ENCODE peak calls at places on chromosome 4, in ten cellular contexts. J, U, F, D, O, X, S, M, I and G are unnamed samples.

GRCh38 chr4:159370316-159370715 is 267.4 kb downstream of the RAPGEF2 start:
- DNase-seq in J (no peak), U (no peak), F (no peak), D (no peak), O (no peak), X (no peak), S (no peak), M (no peak), I (no peak), G (no peak)

GRCh38 chr4:1711055-1711905 is 839 bp downstream of the SLBP start:
- DNase-seq in J (peak), U (no peak), F (peak), D (peak), O (peak), X (no peak), S (no peak), M (peak), I (no peak), G (no peak)

GRCh38 chr4:173259310-173259709 is 74.8 kb downstream of the HMGB2 start:
- DNase-seq in J (no peak), U (no peak), F (no peak), D (no peak), O (no peak), X (no peak), S (no peak), M (no peak), I (no peak), G (no peak)

GRCh38 chr4:13240066-13240465 is 244.1 kb downstream of the RAB28 start:
- DNase-seq in J (no peak), U (no peak), F (no peak), D (peak), O (no peak), X (no peak), S (peak), M (peak), I (no peak), G (no peak)

GRCh38 chr4:8893227-8893623 is 21.6 kb upstream of the HMX1 start:
- DNase-seq in J (no peak), U (no peak), F (no peak), D (no peak), O (no peak), X (no peak), S (no peak), M (no peak), I (no peak), G (no peak)

GRCh38 chr4:140185725-140186124 is 31.7 kb upstream of the MAML3 start:
- DNase-seq in J (no peak), U (no peak), F (no peak), D (no peak), O (no peak), X (no peak), S (no peak), M (no peak), I (no peak), G (peak)

GRCh38 chr4:86556791-86557415 is 37.2 kb upstream of the PTPN13 start:
- DNase-seq in J (no peak), U (no peak), F (no peak), D (peak), O (no peak), X (no peak), S (no peak), M (peak), I (no peak), G (no peak)

GRCh38 chr4:142516686-142517145 is 329.4 kb downstream of the INPP4B start:
- DNase-seq in J (no peak), U (no peak), F (no peak), D (peak), O (no peak), X (no peak), S (peak), M (peak), I (no peak), G (peak)

GRCh38 chr4:138910914-138911336 is 104.7 kb upstream of the NOCT start:
- DNase-seq in J (peak), U (peak), F (peak), D (peak), O (no peak), X (peak), S (peak), M (peak), I (peak), G (peak)

GRCh38 chr4:41028392-41029076 is 185.8 kb downstream of the APBB2 start:
- DNase-seq in J (no peak), U (no peak), F (no peak), D (no peak), O (peak), X (no peak), S (no peak), M (no peak), I (no peak), G (no peak)

GRCh38 chr4:25703731-25704388 is 48.2 kb downstream of the SLC34A2 start:
- DNase-seq in J (no peak), U (no peak), F (no peak), D (peak), O (no peak), X (no peak), S (no peak), M (peak), I (no peak), G (no peak)

GRCh38 chr4:183987529-183987946 is 82.4 kb downstream of the STOX2 start:
- DNase-seq in J (peak), U (peak), F (peak), D (peak), O (no peak), X (peak), S (peak), M (peak), I (peak), G (peak)

GRCh38 chr4:120841580-120841979 is 80.9 kb downstream of the PRDM5 start:
- DNase-seq in J (no peak), U (no peak), F (no peak), D (peak), O (no peak), X (no peak), S (no peak), M (no peak), I (no peak), G (no peak)

GRCh38 chr4:141810702-141811365 is 174.5 kb downstream of the IL15 start:
- DNase-seq in J (no peak), U (no peak), F (no peak), D (no peak), O (no peak), X (no peak), S (no peak), M (peak), I (no peak), G (no peak)

GRCh38 chr4:73836373-73837269 is at the start of gene CXCL6:
- DNase-seq in J (peak), U (peak), F (peak), D (peak), O (no peak), X (no peak), S (no peak), M (peak), I (peak), G (no peak)

GRCh38 chr4:78644063-78644691 is 92.6 kb downstream of the ANXA3 start:
- DNase-seq in J (no peak), U (no peak), F (no peak), D (no peak), O (no peak), X (no peak), S (no peak), M (peak), I (no peak), G (no peak)

DNA sequence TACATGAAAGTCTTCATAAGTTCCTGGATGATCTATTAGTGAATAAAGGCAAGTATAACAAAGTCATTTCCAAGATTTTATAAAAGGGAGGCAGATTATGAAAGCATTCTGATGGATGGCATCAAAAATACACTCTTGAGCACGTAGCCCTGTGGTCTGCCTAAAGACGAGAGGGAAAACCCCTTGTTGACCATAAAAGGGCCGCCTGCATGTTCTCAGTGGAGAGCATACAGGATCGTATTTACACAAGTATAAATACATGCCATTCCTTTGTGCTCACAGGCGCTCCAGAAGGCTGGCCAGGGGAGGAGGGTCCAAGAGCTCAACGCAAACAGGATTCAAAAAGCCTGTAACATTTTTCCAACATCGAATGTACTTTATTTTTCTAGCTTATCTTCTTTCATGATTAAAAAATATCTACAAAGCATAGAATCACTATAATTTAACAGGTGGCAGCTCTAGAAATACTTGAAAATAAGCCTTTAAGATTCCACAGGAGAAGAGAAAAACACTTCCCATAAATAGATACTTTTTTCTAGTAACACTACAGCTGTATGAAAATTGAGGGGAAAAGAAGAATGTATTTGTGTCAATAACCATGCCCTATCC is 29.6 kb downstream of the PDGFC start:
- DNase-seq in J (peak), U (no peak), F (peak), D (peak), O (no peak), X (no peak), S (peak), M (peak), I (no peak), G (peak)
- H3K4me3 ChIP-seq in J (no peak), U (no peak), F (peak), D (no peak), O (no peak), X (no peak), S (no peak), M (peak), I (peak), G (peak)

DNA sequence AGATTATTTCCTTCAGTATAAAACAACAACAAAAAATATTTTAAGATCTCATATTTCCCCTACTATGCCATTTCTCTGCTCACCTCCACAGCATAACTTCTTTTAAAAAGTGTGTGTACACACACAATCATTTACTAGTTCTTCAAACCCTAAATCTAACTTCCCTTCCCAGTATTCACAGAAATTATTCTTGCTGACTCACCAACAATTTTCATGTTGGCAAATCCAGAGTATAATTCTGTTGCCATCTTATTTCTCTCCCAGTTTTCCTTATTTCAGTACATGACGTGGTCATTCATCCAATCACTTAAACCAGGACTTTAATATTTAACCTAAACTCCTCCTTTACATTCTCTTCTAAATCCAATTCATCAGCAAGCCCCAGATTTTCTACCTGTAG is 11.4 kb upstream of the RAP1GDS1 start:
- DNase-seq in J (no peak), U (no peak), F (no peak), D (no peak), O (no peak), X (no peak), S (no peak), M (no peak), I (no peak), G (no peak)
- TF ChIP-seq CTCF in J (no peak), U (no peak), F (no peak), D (no peak), O (no peak), X (no peak), S (no peak), M (no peak), I (no peak), G (no peak)

GRCh38 chr4:155666701-155667537 is at the start of gene GUCY1A1:
- DNase-seq in J (peak), U (peak), F (peak), D (no peak), O (peak), X (peak), S (no peak), M (peak), I (no peak), G (no peak)
- H3K4me3 ChIP-seq in J (peak), U (peak), F (peak), D (peak), O (peak), X (peak), S (peak), M (peak), I (peak), G (peak)

DNA sequence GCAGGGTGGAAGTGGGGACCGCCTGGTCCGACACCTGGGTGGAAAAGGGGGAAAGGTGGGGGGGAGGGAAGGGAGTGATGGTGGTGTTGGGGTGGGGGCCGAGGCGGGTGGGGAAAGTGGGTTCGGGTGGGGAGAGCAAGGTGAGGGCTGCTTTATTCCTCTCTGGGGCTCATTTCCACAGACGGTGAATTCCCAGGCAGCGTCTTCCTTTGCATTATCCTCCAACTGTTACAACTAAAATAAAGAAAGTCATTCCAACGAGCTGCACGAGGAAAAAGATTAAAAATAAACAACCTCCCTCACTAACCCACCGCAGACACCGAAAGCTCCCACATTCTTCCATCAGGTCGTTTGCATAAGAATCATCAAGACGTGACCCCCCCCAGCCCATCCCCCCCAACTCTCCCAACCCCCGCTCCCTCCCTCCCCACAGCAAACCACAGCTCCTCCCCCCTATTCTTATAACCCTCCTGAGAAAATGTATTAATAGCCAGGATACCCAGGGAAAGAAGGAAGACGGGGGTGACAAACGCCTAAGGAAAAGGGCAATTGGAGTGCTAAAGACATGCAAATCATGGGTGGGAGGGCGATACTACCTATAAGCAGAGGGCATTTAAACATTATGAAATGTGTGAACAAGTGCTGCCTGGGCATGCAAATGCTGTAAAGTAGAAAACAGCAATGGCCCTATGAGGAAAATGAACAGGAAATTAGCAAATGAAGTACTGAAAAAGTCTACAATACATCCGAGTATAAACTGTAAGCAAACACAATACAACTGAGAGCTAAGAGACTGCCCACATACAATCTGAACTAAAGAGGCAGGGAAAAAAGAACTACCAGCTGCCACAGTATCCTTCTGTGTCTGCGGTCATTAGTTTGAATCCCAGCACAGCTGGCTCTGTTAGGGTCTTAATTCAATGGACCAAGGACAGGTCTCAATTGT is 2.6 kb downstream of the CXXC4 start:
- DNase-seq in J (no peak), U (peak), F (no peak), D (no peak), O (peak), X (no peak), S (no peak), M (no peak), I (no peak), G (no peak)
- TF ChIP-seq CTCF in J (no peak), U (no peak), F (no peak), D (no peak), O (no peak), X (no peak), S (no peak), M (no peak), I (no peak), G (no peak)